ENCODE peak calls at places on chromosomes 1 and 21, in six cellular contexts. D is foreskin fibroblast, L is kidney glomerular epithelial cell, P is GF-D8, H is esophagus squamous epithelium, O is NCI-H2029 treated with DMSO at 0.1 percent for 48 hours. C is an unnamed sample.

GRCh38 chr21:45897191-45898027 is 84.2 kb upstream of the COL6A1 start:
- DNase-seq in H (no peak), O (no peak), L (no peak), P (no peak), D (no peak), C (no peak)

GRCh38 chr1:97647776-97648175 is 273.1 kb downstream of the DPYD start:
- DNase-seq in L (peak; percentile 3), H (no peak), D (peak; percentile 75), O (no peak), P (no peak), C (no peak)

GRCh38 chr1:201535778-201536245 is 3.1 kb upstream of the NAV1 start:
- DNase-seq in H (no peak), L (no peak), O (no peak), D (no peak), P (no peak), C (no peak)

GRCh38 chr1:40530735-40531380 is 579 bp upstream of the ZNF684 start:
- DNase-seq in O (no peak), H (no peak), D (peak; percentile 48), P (peak; percentile 43), L (no peak), C (peak; percentile 5)

GRCh38 chr1:233520510-233521191 is 93.3 kb upstream of the KCNK1 start:
- DNase-seq in O (no peak), P (no peak), L (peak; percentile 73), H (no peak), D (peak; percentile 1), C (no peak)

GRCh38 chr1:43270421-43271095 is 775 bp downstream of the TMEM125 start:
- DNase-seq in H (no peak), L (no peak), O (peak; percentile 87), D (no peak), P (no peak), C (peak; percentile 100)

GRCh38 chr1:43069481-43070050 is 102.5 kb downstream of the EBNA1BP2 start:
- DNase-seq in O (no peak), D (peak; percentile 34), H (no peak), L (no peak), P (no peak), C (no peak)

GRCh38 chr1:101520302-101520701 is 283.5 kb downstream of the S1PR1 start:
- DNase-seq in P (no peak), O (no peak), H (no peak), D (peak; percentile 56), L (peak; percentile 41), C (peak; percentile 12)

GRCh38 chr1:172790245-172790644 is 131.3 kb downstream of the FASLG start:
- DNase-seq in O (no peak), P (no peak), H (no peak), L (no peak), D (no peak), C (no peak)

GRCh38 chr1:197444754-197445153 is 176.7 kb downstream of the CRB1 start:
- DNase-seq in H (no peak), D (peak; percentile 59), O (no peak), P (no peak), L (peak; percentile 16), C (no peak)

GRCh38 chr1:87600848-87601247 is 272.2 kb downstream of the LMO4 start:
- DNase-seq in H (no peak), P (no peak), D (peak; percentile 3), O (no peak), L (no peak), C (no peak)